ENCODE peak calls at places on chromosomes 7 and 10, in eight cellular contexts. One of them, this sample, is unnamed.
A peak's percentile ranks its signal among the peaks of the same experiment; 100 is the strongest.

GRCh38 chr7:66076459-66077329 is 1.1 kb downstream of the ASL start:
- DNase-seq in HepG2: peak; percentile 70
- DNase-seq in T-helper 17 cell: no peak
- DNase-seq in stimulated activated CD8-positive, alpha-beta memory T cell treated with anti-CD3 and anti-CD28 coated beads, Interleukin-2, amount 100 ng/mL, for 1 hour: no peak
- DNase-seq in Right ventricle myocardium inferior: no peak
- DNase-seq in choroid plexus epithelial cell: no peak
- DNase-seq in PC-3: no peak
- DNase-seq in kidney glomerular epithelial cell: no peak
- DNase-seq in this sample: no peak

GRCh38 chr7:66683770-66684123 is 55.1 kb downstream of the KCTD7 start:
- DNase-seq in HepG2: no peak
- DNase-seq in kidney glomerular epithelial cell: no peak
- DNase-seq in stimulated activated CD8-positive, alpha-beta memory T cell treated with anti-CD3 and anti-CD28 coated beads, Interleukin-2, amount 100 ng/mL, for 1 hour: no peak
- DNase-seq in PC-3: no peak
- DNase-seq in choroid plexus epithelial cell: no peak
- DNase-seq in T-helper 17 cell: no peak
- DNase-seq in Right ventricle myocardium inferior: no peak
- DNase-seq in this sample: no peak

GRCh38 chr7:157690058-157690832 is 353.4 kb downstream of the DNAJB6 start:
- DNase-seq in choroid plexus epithelial cell: peak; percentile 41
- DNase-seq in T-helper 17 cell: no peak
- DNase-seq in Right ventricle myocardium inferior: no peak
- DNase-seq in HepG2: no peak
- DNase-seq in stimulated activated CD8-positive, alpha-beta memory T cell treated with anti-CD3 and anti-CD28 coated beads, Interleukin-2, amount 100 ng/mL, for 1 hour: no peak
- DNase-seq in PC-3: no peak
- DNase-seq in kidney glomerular epithelial cell: no peak
- DNase-seq in this sample: no peak

GRCh38 chr10:119441151-119441821 is 101.2 kb downstream of the RGS10 start:
- DNase-seq in PC-3: no peak
- DNase-seq in stimulated activated CD8-positive, alpha-beta memory T cell treated with anti-CD3 and anti-CD28 coated beads, Interleukin-2, amount 100 ng/mL, for 1 hour: no peak
- DNase-seq in choroid plexus epithelial cell: peak; percentile 85
- DNase-seq in HepG2: no peak
- DNase-seq in Right ventricle myocardium inferior: peak; percentile 75
- DNase-seq in T-helper 17 cell: no peak
- DNase-seq in kidney glomerular epithelial cell: no peak
- DNase-seq in this sample: no peak

GRCh38 chr7:143408686-143409551 is at the start of gene EPHA1:
- DNase-seq in T-helper 17 cell: peak; percentile 60
- DNase-seq in PC-3: peak; percentile 88
- DNase-seq in choroid plexus epithelial cell: no peak
- DNase-seq in stimulated activated CD8-positive, alpha-beta memory T cell treated with anti-CD3 and anti-CD28 coated beads, Interleukin-2, amount 100 ng/mL, for 1 hour: no peak
- DNase-seq in HepG2: no peak
- DNase-seq in Right ventricle myocardium inferior: peak; percentile 56
- DNase-seq in kidney glomerular epithelial cell: peak; percentile 32
- DNase-seq in this sample: no peak

GRCh38 chr10:96743988-96744585 is 23.8 kb upstream of the PIK3AP1 start:
- DNase-seq in stimulated activated CD8-positive, alpha-beta memory T cell treated with anti-CD3 and anti-CD28 coated beads, Interleukin-2, amount 100 ng/mL, for 1 hour: no peak
- DNase-seq in Right ventricle myocardium inferior: no peak
- DNase-seq in T-helper 17 cell: no peak
- DNase-seq in kidney glomerular epithelial cell: peak; percentile 6
- DNase-seq in PC-3: no peak
- DNase-seq in choroid plexus epithelial cell: peak; percentile 65
- DNase-seq in HepG2: peak; percentile 44
- DNase-seq in this sample: no peak

GRCh38 chr10:110353244-110354119 is 48.8 kb upstream of the SMNDC1 start:
- DNase-seq in choroid plexus epithelial cell: peak; percentile 81
- DNase-seq in Right ventricle myocardium inferior: no peak
- DNase-seq in HepG2: no peak
- DNase-seq in PC-3: peak; percentile 85
- DNase-seq in T-helper 17 cell: peak; percentile 18
- DNase-seq in stimulated activated CD8-positive, alpha-beta memory T cell treated with anti-CD3 and anti-CD28 coated beads, Interleukin-2, amount 100 ng/mL, for 1 hour: no peak
- DNase-seq in kidney glomerular epithelial cell: peak; percentile 85
- DNase-seq in this sample: no peak

GRCh38 chr7:132991615-132992587 is 90.0 kb downstream of the CHCHD3 start:
- DNase-seq in stimulated activated CD8-positive, alpha-beta memory T cell treated with anti-CD3 and anti-CD28 coated beads, Interleukin-2, amount 100 ng/mL, for 1 hour: no peak
- DNase-seq in kidney glomerular epithelial cell: no peak
- DNase-seq in PC-3: no peak
- DNase-seq in HepG2: no peak
- DNase-seq in choroid plexus epithelial cell: no peak
- DNase-seq in Right ventricle myocardium inferior: no peak
- DNase-seq in T-helper 17 cell: no peak
- DNase-seq in this sample: no peak

GRCh38 chr7:74003609-74004008 is 24.4 kb upstream of the ELN start:
- DNase-seq in stimulated activated CD8-positive, alpha-beta memory T cell treated with anti-CD3 and anti-CD28 coated beads, Interleukin-2, amount 100 ng/mL, for 1 hour: no peak
- DNase-seq in choroid plexus epithelial cell: no peak
- DNase-seq in T-helper 17 cell: no peak
- DNase-seq in kidney glomerular epithelial cell: no peak
- DNase-seq in HepG2: no peak
- DNase-seq in PC-3: no peak
- DNase-seq in Right ventricle myocardium inferior: no peak
- DNase-seq in this sample: no peak

This sample was measured in NCI-H2107.